ENCODE peak calls at places on chromosomes 3 and 15, in four cellular contexts. X is psoas muscle, E is A549, N is heart left ventricle. A is an unnamed sample. For H3K4me1, the result is how much of the 10 kb centered on the place peaks cover.

GRCh38 chr3:143464850-143465249 is 345.3 kb downstream of the CHST2 start:
- DNase-seq in N (no peak), E (no peak), X (peak), A (no peak)

GRCh38 chr15:25739687-25740121 is 123.4 kb downstream of the ATP10A start:
- DNase-seq in E (peak), N (no peak), X (no peak), A (no peak)

GRCh38 chr15:60389261-60390077 is 8.3 kb downstream of the ANXA2 start:
- DNase-seq in E (no peak), X (no peak), N (no peak), A (no peak)

GRCh38 chr3:76554717-76555116 is 485.2 kb upstream of the ROBO2 start:
- DNase-seq in X (no peak), N (peak), E (no peak), A (no peak)

GRCh38 chr3:177519588-177519987 is 322.3 kb upstream of the TBL1XR1 start:
- DNase-seq in N (no peak), E (no peak), X (peak), A (no peak)

GRCh38 chr15:56940388-56940787 is 21.9 kb downstream of the TCF12 start:
- DNase-seq in X (no peak), E (no peak), N (no peak), A (no peak)

GRCh38 chr15:51576911-51577500 is 45.6 kb downstream of the DMXL2 start:
- DNase-seq in N (no peak), X (no peak), E (no peak), A (no peak)

GRCh38 chr3:32421991-32422859 is 30.6 kb downstream of the CMTM7 start:
- DNase-seq in E (peak), N (peak), X (peak), A (peak)

GRCh38 chr3:55272031-55272645 is 215.0 kb downstream of the WNT5A start:
- DNase-seq in N (no peak), E (no peak), X (no peak), A (no peak)

GRCh38 chr3:114799789-114800188 is 347.3 kb downstream of the ZBTB20 start:
- DNase-seq in N (no peak), E (no peak), X (no peak), A (no peak)

GRCh38 chr3:12891985-12892839 is 50.8 kb upstream of the RPL32 start:
- DNase-seq in N (peak), E (peak), X (peak), A (no peak)

GRCh38 chr15:65762914-65763787 is 28.9 kb downstream of the DENND4A start:
- DNase-seq in X (no peak), E (no peak), N (no peak), A (no peak)

GRCh38 chr15:48481802-48482201 is 150.6 kb downstream of the DUT start:
- DNase-seq in N (no peak), X (no peak), E (no peak), A (no peak)

GRCh38 chr3:120475722-120476385 is 25.1 kb upstream of the FSTL1 start:
- DNase-seq in N (no peak), X (no peak), E (no peak), A (no peak)

GRCh38 chr15:75025102-75025501 is 1.7 kb downstream of the PPCDC start:
- DNase-seq in E (no peak), N (no peak), X (no peak), A (no peak)

GRCh38 chr3:46852329-46852720 is 10.9 kb downstream of the MYL3 start:
- DNase-seq in E (no peak), X (no peak), N (no peak), A (no peak)

GRCh38 chr3:38528457-38528856 is 32.3 kb downstream of the EXOG start:
- DNase-seq in N (no peak), X (no peak), E (no peak), A (no peak)

GRCh38 chr3:11510001-11510760 is 133.5 kb downstream of the VGLL4 start:
- DNase-seq in E (no peak), N (no peak), X (no peak), A (peak)

GRCh38 chr3:158731525-158731924 is 732 bp downstream of the RARRES1 start:
- DNase-seq in X (no peak), E (no peak), N (no peak), A (no peak)

GRCh38 chr3:32366638-32367368 is 24.9 kb upstream of the CMTM7 start:
- DNase-seq in N (no peak), X (no peak), E (no peak), A (no peak)

GRCh38 chr15:66287461-66288055 is 5.8 kb upstream of the DIS3L start:
- DNase-seq in E (peak), N (no peak), X (no peak), A (no peak)

GRCh38 chr3:16426665-16427064 is 86.8 kb downstream of the RFTN1 start:
- DNase-seq in X (no peak), N (no peak), E (no peak), A (no peak)

GRCh38 chr15:57509121-57509520 is 82.6 kb upstream of the MYZAP start:
- DNase-seq in E (no peak), N (no peak), X (no peak), A (no peak)

GRCh38 chr15:26665950-26666921 is 106.6 kb downstream of the GABRB3 start:
- DNase-seq in N (no peak), X (no peak), E (no peak), A (no peak)

GRCh38 chr3:35184775-35185174 is 454.6 kb upstream of the ARPP21 start:
- DNase-seq in X (no peak), N (no peak), E (no peak), A (no peak)

GRCh38 chr3:74599564-74599963 is 14.9 kb downstream of the CNTN3 start:
- DNase-seq in E (no peak), N (no peak), X (no peak), A (no peak)

GRCh38 chr3:94416768-94417167 is 353.9 kb downstream of the NSUN3 start:
- DNase-seq in N (no peak), X (no peak), E (no peak), A (no peak)

GRCh38 chr3:173395412-173396181 is 1.9 kb upstream of the NLGN1 start:
- DNase-seq in E (no peak), N (peak), X (peak), A (peak)

GRCh38 chr3:190615607-190616006 is 101.7 kb downstream of the IL1RAP start:
- DNase-seq in X (no peak), N (no peak), E (no peak), A (no peak)

GRCh38 chr3:177447938-177448337 is 250.7 kb upstream of the TBL1XR1 start:
- DNase-seq in N (no peak), E (no peak), X (no peak), A (no peak)

DNA sequence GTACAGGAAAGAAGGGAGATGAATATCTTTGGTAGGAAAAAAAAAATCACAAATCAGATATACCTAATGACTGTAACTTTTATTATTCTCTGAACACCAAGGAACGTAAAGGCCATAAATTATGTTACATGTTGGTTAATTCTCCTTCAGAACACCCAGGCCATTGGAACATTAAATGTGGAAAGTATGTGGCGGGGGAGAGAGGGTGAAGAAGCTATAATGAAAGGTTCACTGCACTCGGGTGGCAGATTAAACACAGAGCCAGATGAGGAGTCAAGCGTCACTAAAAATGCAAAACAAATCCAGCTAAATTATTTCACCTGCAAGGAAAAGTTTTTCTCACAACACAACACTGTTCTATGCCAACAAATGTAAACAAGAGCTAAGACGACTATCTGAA is 193.8 kb downstream of the FHIT start:
- DNase-seq in E (no peak), X (no peak), N (no peak), A (no peak)
- H3K4me1 ChIP-seq in E (under half), X (under half), N (under half), A (under half)

GRCh38 chr15:70474367-70474681 is 289.0 kb downstream of the UACA start:
- DNase-seq in X (peak), E (no peak), N (no peak), A (no peak)
- H3K4me1 ChIP-seq in X (under half), E (under half), N (under half), A (under half)

GRCh38 chr15:40325700-40326099 is 2.2 kb downstream of the INAFM2 start:
- DNase-seq in N (no peak), X (no peak), E (no peak), A (no peak)
- H3K4me1 ChIP-seq in N (under half), X (under half), E (under half), A (half or more)

GRCh38 chr15:90660195-90660995 is 56.8 kb upstream of the BLM start:
- DNase-seq in N (peak), E (peak), X (peak), A (peak)
- H3K4me1 ChIP-seq in N (under half), E (under half), X (under half), A (under half)

GRCh38 chr15:98883504-98883903 is 124.1 kb downstream of the PGPEP1L start:
- DNase-seq in E (no peak), X (no peak), N (no peak), A (no peak)
- H3K4me1 ChIP-seq in E (half or more), X (under half), N (under half), A (half or more)

GRCh38 chr3:172209333-172210321 is 170.2 kb downstream of the FNDC3B start:
- DNase-seq in N (peak), E (no peak), X (peak), A (peak)
- H3K4me1 ChIP-seq in N (under half), E (half or more), X (half or more), A (half or more)

GRCh38 chr15:98724495-98724894 is 76.2 kb downstream of the IGF1R start:
- DNase-seq in X (no peak), E (no peak), N (no peak), A (no peak)

GRCh38 chr15:98724017-98724416 is 75.7 kb downstream of the IGF1R start:
- DNase-seq in N (no peak), E (no peak), X (no peak), A (no peak)

GRCh38 chr15:98722209-98722608 is 73.9 kb downstream of the IGF1R start:
- DNase-seq in N (no peak), X (no peak), E (no peak), A (no peak)

GRCh38 chr15:98722645-98723044 is 74.3 kb downstream of the IGF1R start:
- DNase-seq in N (no peak), X (no peak), E (no peak), A (no peak)

GRCh38 chr15:98723195-98723594 is 74.9 kb downstream of the IGF1R start:
- DNase-seq in N (no peak), E (no peak), X (no peak), A (no peak)
- H3K4me1 ChIP-seq in N (under half), E (half or more), X (under half), A (half or more)

GRCh38 chr15:40096094-40096876 is 12.4 kb downstream of the BMF start:
- DNase-seq in X (no peak), N (no peak), E (no peak), A (no peak)
- H3K4me1 ChIP-seq in X (half or more), N (under half), E (half or more), A (half or more)

DNA sequence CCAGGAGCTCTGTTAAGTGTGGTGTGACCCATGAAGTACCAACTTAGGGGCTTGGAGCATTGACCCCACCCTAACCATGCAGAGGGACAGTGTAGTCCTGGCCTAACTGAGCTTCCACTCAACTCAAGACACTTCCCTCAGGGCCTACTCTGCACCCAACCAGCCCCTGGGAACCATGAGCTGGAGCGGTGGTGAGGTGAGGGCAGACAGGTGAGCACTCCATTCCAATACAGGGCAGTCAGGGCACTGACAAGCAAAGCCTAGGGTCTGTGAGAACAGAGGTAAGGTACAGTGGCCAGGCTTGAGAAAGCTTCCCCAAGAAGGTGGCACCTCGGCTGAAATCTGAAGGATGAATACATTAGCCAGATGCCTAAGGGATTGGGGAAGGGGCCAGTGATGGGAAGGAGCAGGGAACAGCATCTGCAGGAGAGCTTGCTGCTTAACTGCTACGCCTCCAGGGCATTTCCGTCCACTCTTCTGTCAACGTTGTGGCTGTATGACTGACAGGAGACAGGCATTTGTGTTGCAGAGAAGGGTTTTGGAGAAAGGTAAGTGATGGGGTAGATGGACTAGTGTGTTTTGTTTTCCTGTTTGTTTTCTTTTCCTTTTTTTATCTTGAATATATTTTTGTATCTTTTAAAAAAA is 243.5 kb upstream of the TRIM42 start:
- DNase-seq in E (no peak), N (no peak), X (no peak), A (no peak)
- H3K4me1 ChIP-seq in E (under half), N (under half), X (under half), A (under half)

DNA sequence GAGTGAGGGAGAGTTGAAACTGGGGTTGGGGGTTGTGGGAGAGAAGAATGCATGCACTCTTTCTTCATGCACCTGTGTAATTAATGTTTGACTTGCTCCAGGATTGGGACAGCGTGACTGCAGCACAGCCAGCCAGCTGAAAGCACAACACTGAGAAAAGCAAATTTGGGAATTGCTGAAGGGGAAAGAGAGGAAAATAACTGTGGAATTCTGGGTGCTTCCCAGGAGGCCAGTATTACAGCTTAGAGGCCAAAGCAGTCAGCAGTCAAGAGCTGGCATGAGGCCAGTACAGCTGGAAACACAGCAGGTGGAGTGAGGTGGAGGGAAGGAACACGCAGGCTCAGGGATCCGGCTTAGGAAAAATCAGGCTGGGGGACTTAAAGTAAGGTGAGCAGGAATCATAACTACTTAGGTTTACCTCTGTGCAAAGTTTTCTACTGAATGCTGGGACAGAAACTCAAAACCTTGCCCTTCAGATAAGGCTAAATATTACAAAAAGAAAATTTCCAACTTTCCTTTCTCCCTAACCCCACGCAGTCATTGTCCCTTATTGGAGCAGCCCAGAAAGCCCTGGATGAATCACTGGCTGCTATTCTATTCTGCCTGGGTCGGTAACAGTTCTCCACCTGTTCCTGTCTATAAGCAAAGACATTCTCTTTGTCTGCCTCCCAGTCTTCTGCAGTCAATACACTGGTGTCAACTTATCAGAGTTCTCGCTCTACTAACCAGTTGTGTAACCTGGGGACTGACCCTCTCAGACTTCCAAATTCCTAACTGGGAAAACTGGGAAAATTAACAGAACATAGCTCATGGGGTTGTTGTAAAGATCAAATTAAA is 167.2 kb downstream of the MAGI1 start:
- DNase-seq in X (peak), N (peak), E (no peak), A (peak)
- H3K4me1 ChIP-seq in X (under half), N (under half), E (under half), A (under half)

A was measured in left ventricle myocardium inferior.